ENCODE peak calls at places on chromosome 21, in five cellular contexts. M is heart right ventricle, I is colonic mucosa, Y is fibroblast of mammary gland, X is IMR-90. D is an unnamed sample.

GRCh38 chr21:39377444-39378050 is 28.7 kb upstream of the HMGN1 start:
- DNase-seq in M (no peak), I (no peak), Y (no peak), X (no peak), D (no peak)

GRCh38 chr21:29181799-29182470 is 51.5 kb downstream of the MAP3K7CL start:
- DNase-seq in M (no peak), I (no peak), Y (peak; percentile 88), X (peak; percentile 95), D (peak; percentile 96)

GRCh38 chr21:17611414-17612022 is 1.2 kb downstream of the BTG3 start:
- DNase-seq in M (peak; percentile 59), I (peak; percentile 89), Y (peak; percentile 93), X (peak; percentile 94), D (peak; percentile 95)

GRCh38 chr21:32844653-32845443 is 73.3 kb upstream of the PAXBP1 start:
- DNase-seq in M (no peak), I (no peak), Y (peak; percentile 98), X (peak; percentile 43), D (peak; percentile 47)

GRCh38 chr21:46560568-46561447 is 44.1 kb downstream of the S100B start:
- DNase-seq in M (no peak), I (no peak), Y (no peak), X (no peak), D (no peak)

GRCh38 chr21:14956826-14957225 is 108.0 kb downstream of the NRIP1 start:
- DNase-seq in M (no peak), I (no peak), Y (peak; percentile 38), X (peak; percentile 85), D (no peak)

GRCh38 chr21:33831962-33832659 is 83.5 kb downstream of the ATP5PO start:
- DNase-seq in M (no peak), I (no peak), Y (no peak), X (no peak), D (no peak)

GRCh38 chr21:33069994-33070811 is at the start of gene OLIG1:
- DNase-seq in M (peak; percentile 58), I (peak; percentile 22), Y (peak; percentile 8), X (peak; percentile 10), D (peak; percentile 4)

GRCh38 chr21:33350676-33351075 is 25.9 kb downstream of the IFNAR1 start:
- DNase-seq in M (no peak), I (no peak), Y (no peak), X (no peak), D (no peak)

GRCh38 chr21:33751120-33751519 is 108.8 kb downstream of the ITSN1 start:
- DNase-seq in M (no peak), I (no peak), Y (peak; percentile 69), X (peak; percentile 19), D (no peak)

GRCh38 chr21:37974081-37974480 is 57.8 kb upstream of the KCNJ6 start:
- DNase-seq in M (no peak), I (no peak), Y (peak; percentile 7), X (peak; percentile 1), D (no peak)
- TF ChIP-seq CTCF in M (no peak), I (no peak), Y (no peak), X (no peak), D (no peak)

DNA sequence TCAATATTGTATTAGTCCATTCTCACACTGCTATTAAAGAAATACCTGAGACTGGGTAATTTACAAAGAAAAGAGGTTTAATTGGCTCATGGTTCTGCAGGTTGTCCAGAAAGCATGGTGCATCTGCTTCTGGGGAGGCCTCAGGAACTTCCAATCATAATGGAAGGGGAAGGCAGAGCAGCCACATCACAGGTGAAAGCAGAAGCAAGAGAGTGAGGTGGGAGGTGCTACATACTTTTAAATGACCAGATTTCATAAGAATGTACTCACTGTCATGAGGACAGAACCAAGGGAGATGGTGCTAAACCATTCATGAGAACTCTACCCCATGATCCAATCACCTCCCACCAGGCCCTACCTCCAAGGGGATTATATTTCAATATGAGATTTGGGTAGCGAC is 55.7 kb downstream of the MRPL39 start:
- DNase-seq in M (no peak), I (no peak), Y (no peak), X (no peak), D (no peak)
- H3K4me3 ChIP-seq in M (no peak overlapping the region), I (no peak overlapping the region), Y (no peak overlapping the region), X (no peak overlapping the region), D (no peak overlapping the region)

GRCh38 chr21:21373969-21374368 is 375.8 kb downstream of the NCAM2 start:
- DNase-seq in M (no peak), I (no peak), Y (peak; percentile 10), X (no peak), D (no peak)
- TF ChIP-seq CTCF in M (no peak), I (no peak), Y (peak; percentile 31), X (peak; percentile 44), D (no peak)

GRCh38 chr21:45455321-45456013 is 50.5 kb downstream of the COL18A1 start:
- DNase-seq in M (peak; percentile 61), I (no peak), Y (peak; percentile 42), X (peak; percentile 22), D (peak; percentile 58)
- H3K4me3 ChIP-seq in M (peak overlapping the region; percentile 48), I (peak overlapping the region; percentile 10), Y (peak overlapping the region; percentile 13), X (no peak overlapping the region), D (peak overlapping the region; percentile 19)

GRCh38 chr21:34874689-34875513 is 174.2 kb downstream of the RUNX1 start:
- DNase-seq in M (no peak), I (no peak), Y (no peak), X (no peak), D (no peak)

GRCh38 chr21:34875830-34876229 is 173.3 kb downstream of the RUNX1 start:
- DNase-seq in M (no peak), I (no peak), Y (no peak), X (peak; percentile 50), D (peak; percentile 72)

GRCh38 chr21:34878501-34878900 is 170.6 kb downstream of the RUNX1 start:
- DNase-seq in M (no peak), I (peak; percentile 54), Y (no peak), X (no peak), D (no peak)

GRCh38 chr21:34878940-34879339 is 170.2 kb downstream of the RUNX1 start:
- DNase-seq in M (no peak), I (no peak), Y (no peak), X (no peak), D (no peak)

GRCh38 chr21:34877485-34878128 is 171.5 kb downstream of the RUNX1 start:
- DNase-seq in M (no peak), I (peak; percentile 94), Y (no peak), X (no peak), D (no peak)
- TF ChIP-seq CTCF in M (no peak), I (no peak), Y (no peak), X (no peak), D (no peak)

GRCh38 chr21:36859744-36860501 is 106.5 kb downstream of the HLCS start:
- DNase-seq in M (peak; percentile 81), I (peak; percentile 91), Y (peak; percentile 45), X (peak; percentile 29), D (peak; percentile 45)
- H3K4me3 ChIP-seq in M (no peak overlapping the region), I (no peak overlapping the region), Y (no peak overlapping the region), X (no peak overlapping the region), D (no peak overlapping the region)

GRCh38 chr21:43619856-43620255 is 39.4 kb downstream of the HSF2BP start:
- DNase-seq in M (no peak), I (no peak), Y (no peak), X (no peak), D (peak; percentile 44)
- TF ChIP-seq CTCF in M (no peak), I (peak; percentile 27), Y (peak; percentile 16), X (peak; percentile 27), D (peak; percentile 32)

DNA sequence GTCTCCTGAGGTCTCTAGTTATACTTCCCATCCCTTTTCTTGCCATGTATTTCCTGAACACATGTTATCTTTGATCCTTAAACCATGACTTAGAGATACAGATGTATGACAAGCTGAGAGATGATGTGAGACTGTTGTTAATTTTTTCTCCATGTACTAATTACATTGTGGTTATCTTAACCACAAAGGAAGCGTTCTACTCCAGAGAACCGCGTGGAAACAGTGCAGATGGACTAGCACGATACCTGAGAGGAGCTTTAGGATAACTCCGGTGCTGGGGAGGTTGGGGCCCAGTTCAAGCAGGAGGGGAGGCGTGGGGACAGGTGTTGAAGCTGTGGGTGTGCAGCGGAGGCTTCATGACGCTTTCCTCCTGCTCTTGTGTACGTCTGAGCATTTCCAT is 17.5 kb downstream of the PDE9A start:
- DNase-seq in M (no peak), I (no peak), Y (no peak), X (no peak), D (peak; percentile 45)
- H3K4me3 ChIP-seq in M (no peak overlapping the region), I (no peak overlapping the region), Y (no peak overlapping the region), X (no peak overlapping the region), D (no peak overlapping the region)

D was measured in fibroblast of villous mesenchyme.